ENCODE peak calls at places on chromosomes 2 and 18, in seven cellular contexts. One of them, this sample, is unnamed.

GRCh38 chr2:9287400-9288059 is 80.9 kb downstream of the ASAP2 start:
- DNase-seq in tibial nerve: no peak
- DNase-seq in sigmoid colon: no peak
- DNase-seq in transverse colon: no peak
- DNase-seq in A549: peak; percentile 99
- DNase-seq in breast epithelium: no peak
- DNase-seq in heart left ventricle: no peak
- DNase-seq in this sample: no peak

GRCh38 chr2:210046851-210047486 is 44.5 kb downstream of the RPE start:
- DNase-seq in A549: no peak
- DNase-seq in sigmoid colon: no peak
- DNase-seq in transverse colon: no peak
- DNase-seq in heart left ventricle: no peak
- DNase-seq in breast epithelium: no peak
- DNase-seq in tibial nerve: no peak
- DNase-seq in this sample: no peak

GRCh38 chr2:133421516-133422324 is 146.5 kb downstream of the NCKAP5 start:
- DNase-seq in tibial nerve: no peak
- DNase-seq in sigmoid colon: no peak
- DNase-seq in heart left ventricle: peak; percentile 23
- DNase-seq in A549: no peak
- DNase-seq in transverse colon: peak; percentile 34
- DNase-seq in breast epithelium: no peak
- DNase-seq in this sample: no peak

GRCh38 chr2:32922466-32922865 is 24.3 kb upstream of the LTBP1 start:
- DNase-seq in heart left ventricle: no peak
- DNase-seq in transverse colon: no peak
- DNase-seq in breast epithelium: no peak
- DNase-seq in tibial nerve: no peak
- DNase-seq in A549: no peak
- DNase-seq in sigmoid colon: no peak
- DNase-seq in this sample: no peak

GRCh38 chr2:232728785-232729184 is 31.7 kb downstream of the GIGYF2 start:
- DNase-seq in transverse colon: no peak
- DNase-seq in heart left ventricle: no peak
- DNase-seq in A549: no peak
- DNase-seq in breast epithelium: no peak
- DNase-seq in sigmoid colon: no peak
- DNase-seq in tibial nerve: no peak
- DNase-seq in this sample: no peak

GRCh38 chr2:85550476-85550875 is 10.8 kb downstream of the GGCX start:
- DNase-seq in tibial nerve: no peak
- DNase-seq in A549: no peak
- DNase-seq in heart left ventricle: no peak
- DNase-seq in transverse colon: no peak
- DNase-seq in breast epithelium: no peak
- DNase-seq in sigmoid colon: peak; percentile 73
- DNase-seq in this sample: no peak

GRCh38 chr2:71689393-71689792 is 236.0 kb downstream of the DYSF start:
- DNase-seq in heart left ventricle: no peak
- DNase-seq in sigmoid colon: no peak
- DNase-seq in transverse colon: no peak
- DNase-seq in breast epithelium: no peak
- DNase-seq in A549: no peak
- DNase-seq in tibial nerve: no peak
- DNase-seq in this sample: no peak

GRCh38 chr2:16336491-16336890 is 329.1 kb downstream of the CYRIA start:
- DNase-seq in tibial nerve: no peak
- DNase-seq in transverse colon: no peak
- DNase-seq in sigmoid colon: no peak
- DNase-seq in A549: no peak
- DNase-seq in heart left ventricle: no peak
- DNase-seq in breast epithelium: no peak
- DNase-seq in this sample: no peak

GRCh38 chr2:108987111-108987510 is 1.9 kb downstream of the EDAR start:
- DNase-seq in breast epithelium: no peak
- DNase-seq in tibial nerve: no peak
- DNase-seq in heart left ventricle: no peak
- DNase-seq in transverse colon: no peak
- DNase-seq in sigmoid colon: no peak
- DNase-seq in A549: no peak
- DNase-seq in this sample: no peak

GRCh38 chr2:233221378-233222063 is 30.0 kb upstream of the ATG16L1 start:
- DNase-seq in heart left ventricle: no peak
- DNase-seq in breast epithelium: no peak
- DNase-seq in tibial nerve: no peak
- DNase-seq in A549: no peak
- DNase-seq in sigmoid colon: no peak
- DNase-seq in transverse colon: no peak
- DNase-seq in this sample: peak; percentile 7

GRCh38 chr18:50819727-50820378 is at the start of gene MRO:
- DNase-seq in transverse colon: peak; percentile 88
- DNase-seq in breast epithelium: peak; percentile 70
- DNase-seq in tibial nerve: peak; percentile 84
- DNase-seq in sigmoid colon: peak; percentile 93
- DNase-seq in A549: peak; percentile 59
- DNase-seq in heart left ventricle: peak; percentile 82
- DNase-seq in this sample: peak; percentile 89

GRCh38 chr2:85541753-85542457 is 2.9 kb downstream of the MAT2A start:
- DNase-seq in breast epithelium: no peak
- DNase-seq in tibial nerve: no peak
- DNase-seq in transverse colon: peak; percentile 59
- DNase-seq in sigmoid colon: no peak
- DNase-seq in heart left ventricle: no peak
- DNase-seq in A549: no peak
- DNase-seq in this sample: peak; percentile 23

GRCh38 chr2:182962641-182963040 is 75.6 kb downstream of the NCKAP1 start:
- DNase-seq in sigmoid colon: no peak
- DNase-seq in transverse colon: no peak
- DNase-seq in breast epithelium: no peak
- DNase-seq in tibial nerve: no peak
- DNase-seq in heart left ventricle: no peak
- DNase-seq in A549: no peak
- DNase-seq in this sample: no peak

GRCh38 chr2:198697218-198697617 is 760.5 kb downstream of the SATB2 start:
- DNase-seq in transverse colon: peak; percentile 24
- DNase-seq in breast epithelium: no peak
- DNase-seq in tibial nerve: no peak
- DNase-seq in sigmoid colon: no peak
- DNase-seq in A549: no peak
- DNase-seq in heart left ventricle: no peak
- DNase-seq in this sample: no peak

GRCh38 chr18:63290456-63291200 is 28.9 kb downstream of the BCL2 start:
- DNase-seq in breast epithelium: no peak
- DNase-seq in A549: no peak
- DNase-seq in sigmoid colon: no peak
- DNase-seq in transverse colon: no peak
- DNase-seq in tibial nerve: no peak
- DNase-seq in heart left ventricle: no peak
- DNase-seq in this sample: no peak

GRCh38 chr18:50268022-50268747 is 1.9 kb upstream of the CFAP53 start:
- DNase-seq in tibial nerve: peak; percentile 70
- DNase-seq in transverse colon: peak; percentile 89
- DNase-seq in heart left ventricle: peak; percentile 83
- DNase-seq in sigmoid colon: peak; percentile 85
- DNase-seq in breast epithelium: peak; percentile 80
- DNase-seq in A549: peak; percentile 89
- DNase-seq in this sample: peak; percentile 87

GRCh38 chr2:238124488-238125126 is 13.9 kb upstream of the KLHL30 start:
- DNase-seq in breast epithelium: no peak
- DNase-seq in heart left ventricle: no peak
- DNase-seq in sigmoid colon: no peak
- DNase-seq in tibial nerve: no peak
- DNase-seq in transverse colon: no peak
- DNase-seq in A549: no peak
- DNase-seq in this sample: no peak
- TF ChIP-seq POLR2A in breast epithelium: no peak
- TF ChIP-seq POLR2A in heart left ventricle: no peak
- TF ChIP-seq POLR2A in sigmoid colon: no peak
- TF ChIP-seq POLR2A in tibial nerve: no peak
- TF ChIP-seq POLR2A in transverse colon: no peak
- TF ChIP-seq POLR2A in A549: no peak
- TF ChIP-seq POLR2A in this sample: no peak

DNA sequence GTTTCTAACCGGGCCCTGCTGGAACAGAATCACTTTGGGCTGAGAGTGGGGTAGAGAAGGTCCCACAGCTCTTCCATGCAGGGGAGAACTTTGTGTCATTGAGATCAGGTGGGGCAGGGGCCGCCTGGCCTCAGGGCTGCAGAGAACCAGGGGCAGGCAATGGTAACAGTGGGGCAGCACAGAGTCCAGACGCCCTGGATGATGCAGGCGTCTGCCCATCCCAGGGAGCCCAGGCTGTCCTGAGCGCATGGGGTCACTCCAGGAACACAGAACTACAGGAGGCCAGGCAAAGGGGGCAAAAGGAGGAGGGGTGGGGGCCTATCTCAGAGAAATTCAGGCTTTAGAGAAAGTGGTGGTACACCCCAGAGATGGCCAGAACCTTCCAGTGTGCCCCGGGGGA is 121.3 kb downstream of the NDUFA10 start:
- DNase-seq in sigmoid colon: no peak
- DNase-seq in tibial nerve: no peak
- DNase-seq in heart left ventricle: no peak
- DNase-seq in transverse colon: no peak
- DNase-seq in A549: no peak
- DNase-seq in breast epithelium: no peak
- DNase-seq in this sample: no peak
- TF ChIP-seq CTCF in sigmoid colon: no peak
- TF ChIP-seq CTCF in tibial nerve: no peak
- TF ChIP-seq CTCF in heart left ventricle: no peak
- TF ChIP-seq CTCF in transverse colon: no peak
- TF ChIP-seq CTCF in A549: no peak
- TF ChIP-seq CTCF in breast epithelium: no peak
- TF ChIP-seq CTCF in this sample: no peak

GRCh38 chr2:41136966-41137494 is 685.1 kb upstream of the SLC8A1 start:
- DNase-seq in transverse colon: no peak
- DNase-seq in sigmoid colon: no peak
- DNase-seq in heart left ventricle: no peak
- DNase-seq in A549: no peak
- DNase-seq in tibial nerve: no peak
- DNase-seq in breast epithelium: no peak
- DNase-seq in this sample: no peak
- H3K27ac ChIP-seq in transverse colon: no peak overlapping the region
- H3K27ac ChIP-seq in sigmoid colon: no peak overlapping the region
- H3K27ac ChIP-seq in heart left ventricle: no peak overlapping the region
- H3K27ac ChIP-seq in A549: no peak overlapping the region
- H3K27ac ChIP-seq in tibial nerve: no peak overlapping the region
- H3K27ac ChIP-seq in breast epithelium: no peak overlapping the region
- H3K27ac ChIP-seq in this sample: no peak overlapping the region

GRCh38 chr2:165794520-165794882 is 454 bp upstream of the GALNT3 start:
- DNase-seq in A549: no peak
- DNase-seq in breast epithelium: peak; percentile 52
- DNase-seq in tibial nerve: peak; percentile 14
- DNase-seq in transverse colon: peak; percentile 69
- DNase-seq in sigmoid colon: peak; percentile 57
- DNase-seq in heart left ventricle: peak; percentile 12
- DNase-seq in this sample: peak; percentile 59
- TF ChIP-seq POLR2A in A549: no peak
- TF ChIP-seq POLR2A in breast epithelium: no peak
- TF ChIP-seq POLR2A in tibial nerve: no peak
- TF ChIP-seq POLR2A in transverse colon: no peak
- TF ChIP-seq POLR2A in sigmoid colon: no peak
- TF ChIP-seq POLR2A in heart left ventricle: no peak
- TF ChIP-seq POLR2A in this sample: no peak

DNA sequence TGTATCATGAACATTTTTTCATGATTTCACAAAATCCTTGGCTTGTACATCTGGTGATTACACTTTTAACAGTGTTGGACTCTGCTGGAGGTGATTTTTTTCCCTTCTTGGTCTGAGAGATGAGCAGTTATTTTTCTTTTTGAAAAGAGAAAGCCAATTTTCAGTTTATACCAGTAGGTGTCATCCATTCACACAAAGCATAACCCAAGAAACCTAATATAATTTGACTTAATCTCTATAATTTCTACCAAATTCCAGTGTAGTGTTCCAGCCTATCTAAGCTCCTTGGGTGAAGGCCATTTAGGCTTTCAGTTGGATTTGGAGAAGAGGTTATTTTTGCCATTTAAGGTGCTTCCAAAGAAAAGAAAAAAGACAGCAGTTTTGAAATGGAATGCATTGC is 7.7 kb upstream of the ICOS start:
- DNase-seq in transverse colon: no peak
- DNase-seq in tibial nerve: no peak
- DNase-seq in breast epithelium: no peak
- DNase-seq in sigmoid colon: no peak
- DNase-seq in heart left ventricle: no peak
- DNase-seq in A549: no peak
- DNase-seq in this sample: no peak
- TF ChIP-seq CTCF in transverse colon: no peak
- TF ChIP-seq CTCF in tibial nerve: no peak
- TF ChIP-seq CTCF in breast epithelium: peak; percentile 9
- TF ChIP-seq CTCF in sigmoid colon: no peak
- TF ChIP-seq CTCF in heart left ventricle: no peak
- TF ChIP-seq CTCF in A549: peak; percentile 35
- TF ChIP-seq CTCF in this sample: peak; percentile 17

This sample was measured in thyroid gland.